ENCODE peak calls at places on chromosomes 5 and 9, in seven cellular contexts. A is left ventricle myocardium inferior, F is PC-3, J is GM23338, O is IMR-90, W is adrenal gland, N is cardiac muscle cell. E is an unnamed sample. For H3K4me1, the result is how much of the 10 kb centered on the place peaks cover.

GRCh38 chr5:179906795-179907569 is 715 bp downstream of the TBC1D9B start:
- DNase-seq in J (peak), O (peak), F (peak), N (peak), A (no peak), W (peak), E (no peak)

GRCh38 chr5:14582797-14583137 is 1.2 kb downstream of the OTULINL start:
- DNase-seq in J (no peak), A (no peak), O (no peak), W (no peak), N (no peak), F (peak), E (no peak)

GRCh38 chr5:16934123-16934522 is 2.0 kb downstream of the MYO10 start:
- DNase-seq in N (peak), J (peak), O (peak), A (peak), F (peak), W (peak), E (peak)

GRCh38 chr5:142215915-142216681 is 107.5 kb downstream of the NDFIP1 start:
- DNase-seq in A (peak), J (no peak), N (peak), O (peak), F (peak), W (peak), E (peak)

GRCh38 chr9:100111235-100111634 is 12.2 kb downstream of the INVS start:
- DNase-seq in J (no peak), N (peak), F (peak), O (peak), A (peak), W (peak), E (peak)

GRCh38 chr5:82019342-82020138 is 47.7 kb downstream of the ATG10 start:
- DNase-seq in F (no peak), O (no peak), A (no peak), W (no peak), N (no peak), J (no peak), E (no peak)

GRCh38 chr5:135491552-135492318 is 39.6 kb upstream of the TIFAB start:
- DNase-seq in O (no peak), F (peak), W (no peak), N (no peak), A (no peak), J (peak), E (no peak)

GRCh38 chr9:123614503-123615258 is 258.7 kb downstream of the CRB2 start:
- DNase-seq in O (no peak), J (no peak), N (no peak), A (no peak), F (no peak), W (no peak), E (no peak)

GRCh38 chr9:94945191-94946144 is 219.0 kb downstream of the AOPEP start:
- DNase-seq in J (no peak), F (peak), A (peak), W (peak), N (peak), O (peak), E (peak)

GRCh38 chr5:97531549-97531948 is 348.5 kb upstream of the RIOK2 start:
- DNase-seq in W (no peak), F (no peak), N (no peak), O (no peak), A (no peak), J (no peak), E (no peak)

GRCh38 chr5:67793418-67793817 is 422.1 kb upstream of the PIK3R1 start:
- DNase-seq in O (no peak), F (no peak), A (no peak), J (no peak), W (no peak), N (no peak), E (no peak)

GRCh38 chr9:755454-756381 is 85.8 kb upstream of the DMRT1 start:
- DNase-seq in O (peak), J (no peak), A (no peak), W (peak), F (peak), N (peak), E (peak)

GRCh38 chr5:10364186-10364689 is 10.7 kb downstream of the MARCHF6 start:
- DNase-seq in F (peak), A (no peak), W (no peak), O (no peak), N (no peak), J (peak), E (no peak)

GRCh38 chr5:60262576-60263295 is 369.2 kb upstream of the PDE4D start:
- DNase-seq in A (no peak), F (no peak), O (no peak), W (no peak), N (no peak), J (no peak), E (no peak)

GRCh38 chr5:157285310-157286035 is 19.6 kb downstream of the CYFIP2 start:
- DNase-seq in J (no peak), O (no peak), N (no peak), A (no peak), F (no peak), W (no peak), E (peak)

GRCh38 chr5:157284458-157285212 is 18.7 kb downstream of the CYFIP2 start:
- DNase-seq in J (no peak), A (no peak), W (no peak), F (no peak), N (no peak), O (no peak), E (peak)

GRCh38 chr5:157282150-157282549 is 16.2 kb downstream of the CYFIP2 start:
- DNase-seq in W (no peak), N (no peak), A (no peak), F (no peak), O (no peak), J (no peak), E (peak)

GRCh38 chr5:157280927-157281326 is 15.0 kb downstream of the CYFIP2 start:
- DNase-seq in W (no peak), N (peak), O (peak), F (no peak), J (no peak), A (no peak), E (no peak)

DNA sequence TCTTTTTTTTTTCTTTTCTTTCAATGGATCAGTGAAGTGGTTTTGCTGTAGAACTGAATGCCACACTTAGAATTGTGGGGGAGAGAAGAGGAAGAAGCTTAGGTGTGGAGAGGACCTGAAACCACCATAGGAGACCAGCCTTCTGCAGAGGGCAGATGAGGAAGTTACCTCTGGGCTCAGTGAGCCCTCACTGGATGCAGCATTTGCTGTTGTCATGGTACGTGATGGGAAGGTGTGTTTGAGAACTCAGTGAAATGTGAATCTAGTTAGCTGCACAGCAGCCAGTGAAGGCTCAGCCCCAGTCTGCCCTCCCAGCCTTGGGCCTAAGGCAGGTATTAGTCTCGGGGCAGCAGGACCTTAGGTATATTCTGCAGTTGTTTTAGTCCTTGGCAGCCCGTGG is 17.5 kb downstream of the CYFIP2 start:
- DNase-seq in A (no peak), N (no peak), F (no peak), O (no peak), J (no peak), W (no peak), E (peak)
- H3K4me1 ChIP-seq in A (half or more), N (half or more), F (under half), O (under half), J (under half), W (under half), E (under half)

GRCh38 chr5:157471709-157472108 is 11.7 kb downstream of the NIPAL4 start:
- DNase-seq in W (no peak), F (peak), A (no peak), O (peak), J (peak), N (peak), E (no peak)
- TF ChIP-seq CTCF in W (peak), F (peak), A (peak), O (peak), J (peak), N (peak), E (peak)

GRCh38 chr9:121283072-121283398 is 15.1 kb downstream of the GSN start:
- DNase-seq in O (no peak), N (no peak), A (no peak), J (no peak), F (no peak), W (no peak), E (no peak)
- H3K4me1 ChIP-seq in O (half or more), N (under half), A (half or more), J (under half), F (half or more), W (half or more), E (half or more)

GRCh38 chr5:3026099-3026498 is 274.6 kb upstream of the IRX2 start:
- DNase-seq in J (no peak), N (no peak), W (no peak), O (no peak), F (no peak), A (no peak), E (no peak)

GRCh38 chr5:3025392-3025791 is 273.9 kb upstream of the IRX2 start:
- DNase-seq in F (no peak), N (no peak), A (no peak), O (no peak), W (no peak), J (no peak), E (no peak)

GRCh38 chr5:3027866-3028635 is 276.6 kb upstream of the IRX2 start:
- DNase-seq in O (no peak), J (no peak), N (no peak), W (no peak), F (no peak), A (no peak), E (peak)

GRCh38 chr5:3026651-3027050 is 275.2 kb upstream of the IRX2 start:
- DNase-seq in W (no peak), A (no peak), O (no peak), J (no peak), N (no peak), F (no peak), E (no peak)

GRCh38 chr5:3027185-3027865 is 275.8 kb upstream of the IRX2 start:
- DNase-seq in F (no peak), W (no peak), O (no peak), J (no peak), A (no peak), N (no peak), E (no peak)
- TF ChIP-seq CTCF in F (no peak), W (no peak), O (no peak), J (no peak), A (no peak), N (no peak), E (no peak)

GRCh38 chr5:149543361-149544198 is 7.7 kb downstream of the CSNK1A1 start:
- DNase-seq in N (peak), O (no peak), J (no peak), W (no peak), F (no peak), A (no peak), E (no peak)
- H3K4me1 ChIP-seq in N (under half), O (under half), J (under half), W (half or more), F (under half), A (half or more), E (half or more)

DNA sequence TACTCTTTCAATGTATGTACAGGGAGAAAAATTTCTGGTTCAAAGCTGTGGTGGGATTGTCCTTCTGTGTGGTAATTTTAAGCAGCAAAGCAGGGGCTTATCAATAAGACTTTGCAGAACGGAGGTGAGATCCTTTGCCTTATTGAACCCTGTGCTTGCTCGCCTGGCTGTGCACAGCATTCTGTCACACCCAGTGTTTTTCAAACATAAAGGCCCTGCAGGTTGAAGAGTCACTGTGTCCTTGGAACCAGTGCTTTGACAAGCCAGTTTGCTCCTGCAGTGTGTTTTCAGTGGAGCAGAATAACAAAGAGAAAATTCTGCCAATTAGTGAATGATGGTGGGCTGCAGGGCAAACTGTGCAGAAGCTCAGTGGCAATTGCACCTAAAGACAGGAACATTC is 236.7 kb upstream of the PCSK5 start:
- DNase-seq in N (no peak), F (no peak), W (no peak), A (no peak), O (no peak), J (no peak), E (no peak)
- TF ChIP-seq CTCF in N (no peak), F (no peak), W (no peak), A (no peak), O (no peak), J (no peak), E (no peak)

GRCh38 chr5:119360905-119361605 is 5.2 kb downstream of the TNFAIP8 start:
- DNase-seq in N (peak), F (peak), J (no peak), A (no peak), W (no peak), O (peak), E (no peak)
- H3K4me1 ChIP-seq in N (under half), F (half or more), J (under half), A (half or more), W (under half), O (under half), E (under half)

DNA sequence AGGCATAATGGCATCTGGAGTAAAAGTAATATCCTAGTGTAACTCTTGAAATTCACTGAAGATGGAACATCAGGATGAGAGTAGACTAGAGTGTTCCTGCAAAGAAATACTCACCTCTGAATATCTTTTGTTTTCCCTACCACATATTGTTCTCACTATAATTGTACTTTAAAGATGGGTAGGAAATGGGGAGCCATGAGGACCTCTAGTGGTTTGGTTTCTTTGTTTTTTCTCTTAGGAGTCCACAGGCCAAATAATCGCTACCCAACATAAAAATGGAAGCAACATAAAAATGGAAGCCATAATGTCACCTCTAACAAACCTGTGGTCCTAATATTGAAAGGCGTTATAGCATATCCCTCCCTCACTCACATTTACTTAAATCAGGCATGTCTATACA is 2375.8 kb downstream of the MAT2B start:
- DNase-seq in A (no peak), N (no peak), J (peak), F (peak), O (no peak), W (no peak), E (no peak)
- TF ChIP-seq CTCF in A (no peak), N (no peak), J (peak), F (no peak), O (no peak), W (no peak), E (no peak)

GRCh38 chr5:119336262-119336661 is 19.6 kb upstream of the TNFAIP8 start:
- DNase-seq in O (no peak), N (no peak), J (no peak), W (no peak), F (no peak), A (no peak), E (no peak)

GRCh38 chr5:119335261-119335677 is 20.6 kb upstream of the TNFAIP8 start:
- DNase-seq in W (no peak), F (no peak), N (no peak), A (no peak), J (no peak), O (no peak), E (no peak)

GRCh38 chr5:119339344-119339743 is 16.5 kb upstream of the TNFAIP8 start:
- DNase-seq in F (no peak), A (no peak), J (no peak), O (no peak), N (no peak), W (no peak), E (no peak)

GRCh38 chr5:119338326-119338957 is 17.4 kb upstream of the TNFAIP8 start:
- DNase-seq in N (no peak), W (no peak), F (no peak), O (no peak), J (no peak), A (no peak), E (no peak)

DNA sequence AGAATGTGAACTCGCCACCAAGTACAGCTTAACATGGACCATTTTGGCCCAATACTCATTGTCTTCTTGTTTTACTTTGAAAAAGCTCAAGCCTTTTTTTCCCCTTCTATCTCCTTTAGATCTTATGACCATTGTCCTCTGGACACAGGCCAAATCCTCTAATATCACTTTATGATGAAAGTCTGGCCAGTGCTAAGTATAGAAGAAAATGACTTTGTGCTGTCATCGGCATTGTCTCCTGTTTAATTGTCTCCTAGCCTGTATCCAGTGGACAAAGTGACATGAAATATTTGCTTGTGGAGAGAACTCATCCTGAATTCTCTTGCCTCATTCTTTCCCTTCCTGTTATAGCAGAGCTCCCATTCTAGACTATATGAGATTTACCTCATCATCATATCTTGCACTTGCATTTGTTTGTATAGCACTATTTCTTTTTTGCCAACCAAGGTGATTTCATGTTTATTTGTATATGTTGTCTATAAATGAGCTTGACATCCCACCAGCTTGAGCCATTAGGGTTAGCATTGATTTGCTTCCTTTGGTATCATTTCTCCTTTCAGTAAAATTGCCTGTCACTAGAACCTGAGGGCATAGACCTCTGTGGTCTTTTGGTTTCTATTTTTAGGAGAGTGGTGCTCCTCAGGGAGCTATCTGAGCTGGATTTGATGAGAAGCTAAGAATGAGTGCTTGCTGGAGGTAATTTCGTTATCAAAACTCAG is 18.8 kb upstream of the TNFAIP8 start:
- DNase-seq in F (no peak), N (no peak), W (no peak), J (no peak), A (no peak), O (no peak), E (no peak)
- H3K4me1 ChIP-seq in F (under half), N (half or more), W (under half), J (under half), A (half or more), O (under half), E (under half)